ENCODE peak calls at places on chromosomes 11 and 22, in six cellular contexts. One of them, this sample, is unnamed.
A peak's percentile ranks its signal among the peaks of the same experiment; 100 is the strongest.

GRCh38 chr11:68948496-68948895 is 32.3 kb downstream of the MRGPRD start:
- DNase-seq in CD8-positive, alpha-beta T cell: no peak
- DNase-seq in OCI-LY7: no peak
- DNase-seq in GM12864: no peak
- DNase-seq in cardiac fibroblast: no peak
- DNase-seq in osteoblast: no peak
- DNase-seq in this sample: no peak

GRCh38 chr11:9530901-9531625 is 42.4 kb upstream of the WEE1 start:
- DNase-seq in CD8-positive, alpha-beta T cell: no peak
- DNase-seq in osteoblast: peak; percentile 58
- DNase-seq in cardiac fibroblast: no peak
- DNase-seq in OCI-LY7: no peak
- DNase-seq in GM12864: no peak
- DNase-seq in this sample: no peak

GRCh38 chr11:130068986-130069683 is 559 bp upstream of the APLP2 start:
- DNase-seq in osteoblast: peak; percentile 97
- DNase-seq in OCI-LY7: no peak
- DNase-seq in GM12864: peak; percentile 8
- DNase-seq in CD8-positive, alpha-beta T cell: peak; percentile 63
- DNase-seq in cardiac fibroblast: peak; percentile 91
- DNase-seq in this sample: peak; percentile 23

GRCh38 chr11:112195906-112196305 is 20.6 kb downstream of the BCO2 start:
- DNase-seq in CD8-positive, alpha-beta T cell: no peak
- DNase-seq in OCI-LY7: no peak
- DNase-seq in osteoblast: no peak
- DNase-seq in GM12864: no peak
- DNase-seq in cardiac fibroblast: peak; percentile 23
- DNase-seq in this sample: no peak

GRCh38 chr11:16815047-16815767 is 76.8 kb downstream of the C11orf58 start:
- DNase-seq in GM12864: no peak
- DNase-seq in OCI-LY7: no peak
- DNase-seq in osteoblast: no peak
- DNase-seq in CD8-positive, alpha-beta T cell: no peak
- DNase-seq in cardiac fibroblast: no peak
- DNase-seq in this sample: no peak

GRCh38 chr11:45085657-45086501 is 60.6 kb upstream of the PRDM11 start:
- DNase-seq in OCI-LY7: no peak
- DNase-seq in cardiac fibroblast: no peak
- DNase-seq in GM12864: no peak
- DNase-seq in CD8-positive, alpha-beta T cell: no peak
- DNase-seq in osteoblast: no peak
- DNase-seq in this sample: no peak

GRCh38 chr22:46354176-46354992 is 18.9 kb downstream of the TRMU start:
- DNase-seq in cardiac fibroblast: no peak
- DNase-seq in GM12864: no peak
- DNase-seq in OCI-LY7: no peak
- DNase-seq in CD8-positive, alpha-beta T cell: no peak
- DNase-seq in osteoblast: no peak
- DNase-seq in this sample: no peak

GRCh38 chr11:42023267-42023666 is 563.8 kb upstream of the LRRC4C start:
- DNase-seq in cardiac fibroblast: no peak
- DNase-seq in CD8-positive, alpha-beta T cell: no peak
- DNase-seq in OCI-LY7: no peak
- DNase-seq in osteoblast: no peak
- DNase-seq in GM12864: no peak
- DNase-seq in this sample: no peak

GRCh38 chr22:27752771-27753170 is 48.8 kb downstream of the MN1 start:
- DNase-seq in GM12864: no peak
- DNase-seq in osteoblast: peak; percentile 94
- DNase-seq in cardiac fibroblast: peak; percentile 90
- DNase-seq in CD8-positive, alpha-beta T cell: no peak
- DNase-seq in OCI-LY7: no peak
- DNase-seq in this sample: no peak

GRCh38 chr22:23183107-23183698 is 2.9 kb downstream of the BCR start:
- DNase-seq in GM12864: no peak
- DNase-seq in osteoblast: peak; percentile 94
- DNase-seq in cardiac fibroblast: peak; percentile 51
- DNase-seq in CD8-positive, alpha-beta T cell: no peak
- DNase-seq in OCI-LY7: peak; percentile 43
- DNase-seq in this sample: peak; percentile 34

GRCh38 chr11:9851366-9851765 is 187.5 kb downstream of the SWAP70 start:
- DNase-seq in OCI-LY7: no peak
- DNase-seq in osteoblast: no peak
- DNase-seq in CD8-positive, alpha-beta T cell: no peak
- DNase-seq in GM12864: no peak
- DNase-seq in cardiac fibroblast: peak; percentile 93
- DNase-seq in this sample: no peak

GRCh38 chr11:113681711-113682410 is 24.2 kb downstream of the TMPRSS5 start:
- DNase-seq in CD8-positive, alpha-beta T cell: no peak
- DNase-seq in cardiac fibroblast: no peak
- DNase-seq in OCI-LY7: no peak
- DNase-seq in GM12864: no peak
- DNase-seq in osteoblast: no peak
- DNase-seq in this sample: no peak

GRCh38 chr11:121293276-121293569 is 652 bp downstream of the SC5D start:
- DNase-seq in osteoblast: no peak
- DNase-seq in CD8-positive, alpha-beta T cell: no peak
- DNase-seq in cardiac fibroblast: peak; percentile 54
- DNase-seq in GM12864: no peak
- DNase-seq in OCI-LY7: no peak
- DNase-seq in this sample: no peak

GRCh38 chr11:87878373-87878779 is 296.9 kb downstream of the RAB38 start:
- DNase-seq in CD8-positive, alpha-beta T cell: no peak
- DNase-seq in osteoblast: no peak
- DNase-seq in cardiac fibroblast: peak; percentile 71
- DNase-seq in OCI-LY7: peak; percentile 53
- DNase-seq in GM12864: no peak
- DNase-seq in this sample: peak; percentile 31

GRCh38 chr22:44103735-44104134 is 77.0 kb upstream of the PARVG start:
- DNase-seq in osteoblast: no peak
- DNase-seq in GM12864: no peak
- DNase-seq in CD8-positive, alpha-beta T cell: no peak
- DNase-seq in OCI-LY7: no peak
- DNase-seq in cardiac fibroblast: no peak
- DNase-seq in this sample: no peak

GRCh38 chr11:114340311-114341131 is 44.3 kb downstream of the NNMT start:
- DNase-seq in OCI-LY7: peak; percentile 72
- DNase-seq in cardiac fibroblast: peak; percentile 88
- DNase-seq in osteoblast: no peak
- DNase-seq in GM12864: peak; percentile 13
- DNase-seq in CD8-positive, alpha-beta T cell: no peak
- DNase-seq in this sample: peak; percentile 60

GRCh38 chr11:28383471-28383870 is 275.3 kb downstream of the METTL15 start:
- DNase-seq in OCI-LY7: no peak
- DNase-seq in osteoblast: no peak
- DNase-seq in cardiac fibroblast: no peak
- DNase-seq in GM12864: no peak
- DNase-seq in CD8-positive, alpha-beta T cell: no peak
- DNase-seq in this sample: no peak

GRCh38 chr11:10934293-10934850 is 76.5 kb upstream of the ZBED5 start:
- DNase-seq in GM12864: no peak
- DNase-seq in osteoblast: peak; percentile 42
- DNase-seq in OCI-LY7: peak; percentile 8
- DNase-seq in cardiac fibroblast: no peak
- DNase-seq in CD8-positive, alpha-beta T cell: no peak
- DNase-seq in this sample: peak; percentile 32

GRCh38 chr11:2816941-2817421 is 68.6 kb downstream of the CDKN1C start:
- DNase-seq in CD8-positive, alpha-beta T cell: no peak
- DNase-seq in OCI-LY7: no peak
- DNase-seq in GM12864: no peak
- DNase-seq in osteoblast: peak; percentile 95
- DNase-seq in cardiac fibroblast: peak; percentile 22
- DNase-seq in this sample: no peak

GRCh38 chr11:26931248-26931631 is 62.7 kb upstream of the FIBIN start:
- DNase-seq in CD8-positive, alpha-beta T cell: no peak
- DNase-seq in cardiac fibroblast: peak; percentile 58
- DNase-seq in GM12864: no peak
- DNase-seq in osteoblast: no peak
- DNase-seq in OCI-LY7: no peak
- DNase-seq in this sample: no peak

GRCh38 chr11:72012897-72013721 is 14.4 kb downstream of the IL18BP start:
- DNase-seq in CD8-positive, alpha-beta T cell: no peak
- DNase-seq in OCI-LY7: no peak
- DNase-seq in cardiac fibroblast: peak; percentile 80
- DNase-seq in GM12864: no peak
- DNase-seq in osteoblast: peak; percentile 85
- DNase-seq in this sample: no peak

GRCh38 chr11:75240381-75241035 is at the start of gene TPBGL:
- DNase-seq in OCI-LY7: no peak
- DNase-seq in cardiac fibroblast: no peak
- DNase-seq in GM12864: no peak
- DNase-seq in osteoblast: peak; percentile 82
- DNase-seq in CD8-positive, alpha-beta T cell: no peak
- DNase-seq in this sample: no peak

GRCh38 chr11:102469196-102469821 is 16.7 kb upstream of the TMEM123 start:
- DNase-seq in GM12864: no peak
- DNase-seq in OCI-LY7: no peak
- DNase-seq in osteoblast: peak; percentile 37
- DNase-seq in CD8-positive, alpha-beta T cell: no peak
- DNase-seq in cardiac fibroblast: peak; percentile 58
- DNase-seq in this sample: no peak

GRCh38 chr22:43921361-43921760 is 2.2 kb upstream of the PNPLA3 start:
- DNase-seq in OCI-LY7: no peak
- DNase-seq in cardiac fibroblast: peak; percentile 75
- DNase-seq in CD8-positive, alpha-beta T cell: no peak
- DNase-seq in GM12864: no peak
- DNase-seq in osteoblast: peak; percentile 93
- DNase-seq in this sample: no peak

GRCh38 chr22:29031236-29031982 is 30.2 kb downstream of the C22orf31 start:
- DNase-seq in CD8-positive, alpha-beta T cell: no peak
- DNase-seq in osteoblast: peak; percentile 96
- DNase-seq in cardiac fibroblast: peak; percentile 97
- DNase-seq in GM12864: no peak
- DNase-seq in OCI-LY7: no peak
- DNase-seq in this sample: no peak

GRCh38 chr11:64558869-64559268 is 32.2 kb upstream of the SLC22A12 start:
- DNase-seq in osteoblast: peak; percentile 30
- DNase-seq in GM12864: no peak
- DNase-seq in CD8-positive, alpha-beta T cell: no peak
- DNase-seq in cardiac fibroblast: no peak
- DNase-seq in OCI-LY7: no peak
- DNase-seq in this sample: no peak

DNA sequence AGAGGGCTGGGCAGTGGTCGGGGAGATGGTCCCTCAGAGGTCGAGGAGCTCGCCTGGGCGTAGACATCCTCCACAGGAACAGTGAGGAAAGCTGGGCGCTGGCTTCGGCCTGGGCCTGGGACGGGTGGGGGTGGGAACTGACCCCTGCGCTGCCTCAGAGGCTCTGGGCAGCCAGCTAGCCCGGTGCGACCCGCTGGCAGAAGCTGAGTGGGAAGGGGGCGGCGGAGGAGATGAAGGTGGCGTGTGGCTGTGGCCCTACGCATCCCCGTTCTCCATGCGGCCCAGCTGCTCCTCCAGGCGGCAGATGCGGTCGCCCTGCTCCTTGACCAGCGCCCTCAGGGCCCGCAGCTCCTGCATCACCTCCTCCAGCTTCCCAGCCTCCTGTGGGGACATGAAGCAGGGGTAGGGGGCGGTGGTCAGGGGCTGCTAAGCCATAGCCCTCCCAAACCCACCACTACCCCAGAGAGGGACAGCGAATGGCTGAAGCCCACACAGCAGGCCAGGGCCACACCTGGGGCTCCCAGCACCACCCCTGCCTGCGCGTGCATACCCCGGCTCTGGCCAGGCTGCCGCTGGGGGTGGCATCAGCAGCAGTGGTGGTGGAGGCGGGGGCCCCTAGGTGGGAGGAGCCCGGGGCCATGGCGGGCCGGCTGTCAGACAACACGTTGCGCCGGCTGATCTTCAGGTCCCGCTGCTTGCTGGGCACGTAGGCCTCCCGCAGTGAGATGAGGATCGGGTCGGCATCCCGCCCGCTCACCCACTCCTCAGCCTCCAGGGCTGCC is 830 bp upstream of the PTPRCAP start:
- DNase-seq in GM12864: no peak
- DNase-seq in osteoblast: no peak
- DNase-seq in CD8-positive, alpha-beta T cell: peak; percentile 81
- DNase-seq in cardiac fibroblast: no peak
- DNase-seq in OCI-LY7: peak; percentile 81
- DNase-seq in this sample: peak; percentile 49
- H3K4me3 ChIP-seq in GM12864: peak overlapping the region; percentile 87
- H3K4me3 ChIP-seq in osteoblast: no peak overlapping the region
- H3K4me3 ChIP-seq in CD8-positive, alpha-beta T cell: peak overlapping the region; percentile 98
- H3K4me3 ChIP-seq in cardiac fibroblast: no peak overlapping the region
- H3K4me3 ChIP-seq in OCI-LY7: peak overlapping the region; percentile 81
- H3K4me3 ChIP-seq in this sample: peak overlapping the region; percentile 93

GRCh38 chr22:37282385-37282677 is at the start of gene CYTH4:
- DNase-seq in CD8-positive, alpha-beta T cell: peak; percentile 82
- DNase-seq in osteoblast: no peak
- DNase-seq in cardiac fibroblast: peak; percentile 26
- DNase-seq in GM12864: peak; percentile 50
- DNase-seq in OCI-LY7: peak; percentile 82
- DNase-seq in this sample: no peak

GRCh38 chr22:37283393-37283937 is 1.2 kb downstream of the CYTH4 start:
- DNase-seq in OCI-LY7: peak; percentile 56
- DNase-seq in CD8-positive, alpha-beta T cell: peak; percentile 54
- DNase-seq in osteoblast: peak; percentile 75
- DNase-seq in cardiac fibroblast: no peak
- DNase-seq in GM12864: no peak
- DNase-seq in this sample: no peak

GRCh38 chr22:37284807-37285355 is 2.6 kb downstream of the CYTH4 start:
- DNase-seq in GM12864: no peak
- DNase-seq in cardiac fibroblast: no peak
- DNase-seq in osteoblast: peak; percentile 75
- DNase-seq in CD8-positive, alpha-beta T cell: peak; percentile 60
- DNase-seq in OCI-LY7: peak; percentile 85
- DNase-seq in this sample: no peak

GRCh38 chr22:37285937-37286336 is 3.6 kb downstream of the CYTH4 start:
- DNase-seq in OCI-LY7: no peak
- DNase-seq in GM12864: no peak
- DNase-seq in osteoblast: peak; percentile 67
- DNase-seq in CD8-positive, alpha-beta T cell: no peak
- DNase-seq in cardiac fibroblast: no peak
- DNase-seq in this sample: no peak

GRCh38 chr22:37284126-37284806 is 2.0 kb downstream of the CYTH4 start:
- DNase-seq in osteoblast: peak; percentile 70
- DNase-seq in GM12864: no peak
- DNase-seq in OCI-LY7: no peak
- DNase-seq in CD8-positive, alpha-beta T cell: no peak
- DNase-seq in cardiac fibroblast: no peak
- DNase-seq in this sample: no peak
- H3K4me3 ChIP-seq in osteoblast: no peak overlapping the region
- H3K4me3 ChIP-seq in GM12864: peak overlapping the region; percentile 66
- H3K4me3 ChIP-seq in OCI-LY7: peak overlapping the region; percentile 80
- H3K4me3 ChIP-seq in CD8-positive, alpha-beta T cell: peak overlapping the region; percentile 98
- H3K4me3 ChIP-seq in cardiac fibroblast: no peak overlapping the region
- H3K4me3 ChIP-seq in this sample: peak overlapping the region; percentile 35

DNA sequence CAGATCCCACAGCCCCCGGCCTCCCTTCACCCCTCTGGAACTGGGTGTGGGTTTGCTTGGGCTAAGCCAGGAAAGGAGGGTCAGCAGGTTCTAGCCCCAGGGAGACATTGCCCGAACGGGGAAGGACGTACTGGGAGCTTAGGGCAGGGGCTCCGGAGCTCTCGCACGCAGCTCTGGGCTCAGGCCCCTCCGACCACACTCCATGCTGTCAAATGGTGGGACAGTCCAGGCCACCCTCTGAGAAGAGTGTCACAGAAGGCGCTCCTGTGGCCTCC is 13.3 kb upstream of the TEF start:
- DNase-seq in osteoblast: peak; percentile 50
- DNase-seq in cardiac fibroblast: no peak
- DNase-seq in CD8-positive, alpha-beta T cell: no peak
- DNase-seq in OCI-LY7: no peak
- DNase-seq in GM12864: no peak
- DNase-seq in this sample: no peak
- H3K4me3 ChIP-seq in osteoblast: no peak overlapping the region
- H3K4me3 ChIP-seq in cardiac fibroblast: no peak overlapping the region
- H3K4me3 ChIP-seq in CD8-positive, alpha-beta T cell: no peak overlapping the region
- H3K4me3 ChIP-seq in OCI-LY7: no peak overlapping the region
- H3K4me3 ChIP-seq in GM12864: no peak overlapping the region
- H3K4me3 ChIP-seq in this sample: no peak overlapping the region

GRCh38 chr11:117200813-117201515 is 1.8 kb downstream of the TAGLN start:
- DNase-seq in CD8-positive, alpha-beta T cell: no peak
- DNase-seq in osteoblast: peak; percentile 82
- DNase-seq in cardiac fibroblast: peak; percentile 46
- DNase-seq in GM12864: no peak
- DNase-seq in OCI-LY7: no peak
- DNase-seq in this sample: no peak
- H3K4me3 ChIP-seq in CD8-positive, alpha-beta T cell: no peak overlapping the region
- H3K4me3 ChIP-seq in osteoblast: peak overlapping the region; percentile 96
- H3K4me3 ChIP-seq in cardiac fibroblast: peak overlapping the region; percentile 75
- H3K4me3 ChIP-seq in GM12864: no peak overlapping the region
- H3K4me3 ChIP-seq in OCI-LY7: no peak overlapping the region
- H3K4me3 ChIP-seq in this sample: no peak overlapping the region

This sample was measured in Jurkat, Clone E6-1.